ENCODE peak calls at places on chromosome 1, in ten cellular contexts. Q is T-helper 1 cell; O is foreskin fibroblast; U is RWPE1; T is HFF-Myc; A is NCI-H1436 treated with DMSO at 0.1 percent for 48 hours; H is EL; M is left cardiac atrium; G is psoas muscle; F is CD8-positive, alpha-beta T cell. Z is an unnamed sample.

GRCh38 chr1:206723500-206724472 is 39.1 kb downstream of the MAPKAPK2 start:
- DNase-seq in G (peak), M (peak), F (no peak), H (peak), T (no peak), U (peak), Q (no peak), A (no peak), O (peak), Z (peak)

GRCh38 chr1:186775031-186775430 is 53.7 kb upstream of the PLA2G4A start:
- DNase-seq in F (no peak), A (no peak), G (no peak), M (no peak), T (no peak), U (no peak), O (no peak), H (no peak), Q (no peak), Z (no peak)

GRCh38 chr1:154765970-154766369 is 104.1 kb downstream of the KCNN3 start:
- DNase-seq in T (no peak), Q (no peak), A (no peak), U (peak), O (peak), F (no peak), G (no peak), M (no peak), H (peak), Z (peak)

GRCh38 chr1:116393792-116394191 is 20.7 kb downstream of the ATP1A1 start:
- DNase-seq in O (no peak), A (no peak), G (no peak), M (no peak), U (no peak), H (no peak), Q (no peak), T (no peak), F (no peak), Z (no peak)

GRCh38 chr1:111921948-111922347 is 67.5 kb downstream of the KCND3 start:
- DNase-seq in F (no peak), T (no peak), Q (no peak), A (no peak), O (no peak), U (no peak), H (no peak), M (no peak), G (no peak), Z (no peak)

GRCh38 chr1:43844114-43844513 is 89.5 kb upstream of the ARTN start:
- DNase-seq in H (peak), O (peak), G (no peak), M (no peak), Q (no peak), T (no peak), F (no peak), A (no peak), U (no peak), Z (no peak)

GRCh38 chr1:174258148-174258550 is 98.8 kb downstream of the RABGAP1L start:
- DNase-seq in U (peak), H (peak), G (no peak), M (peak), A (no peak), Q (peak), O (peak), F (peak), T (peak), Z (no peak)

GRCh38 chr1:232974971-232975370 is 24.6 kb downstream of the NTPCR start:
- DNase-seq in H (peak), Q (no peak), O (peak), G (no peak), A (no peak), U (no peak), T (no peak), M (no peak), F (no peak), Z (no peak)

GRCh38 chr1:3903141-3904005 is 3.3 kb upstream of the C1orf174 start:
- DNase-seq in F (no peak), H (no peak), A (no peak), O (peak), T (no peak), U (no peak), M (no peak), G (no peak), Q (no peak), Z (no peak)

GRCh38 chr1:110150330-110151174 is at the start of gene SLC6A17:
- DNase-seq in Q (no peak), H (peak), O (peak), U (peak), A (no peak), G (peak), F (no peak), T (no peak), M (peak), Z (no peak)

GRCh38 chr1:82323144-82323543 is 522.4 kb downstream of the ADGRL2 start:
- DNase-seq in F (no peak), G (no peak), T (no peak), Q (no peak), H (no peak), M (no peak), A (no peak), O (no peak), U (no peak), Z (no peak)

GRCh38 chr1:21121764-21122471 is 54.8 kb downstream of the EIF4G3 start:
- DNase-seq in Q (no peak), O (no peak), M (no peak), T (no peak), A (no peak), U (no peak), F (no peak), H (no peak), G (no peak), Z (no peak)

GRCh38 chr1:116871772-116872146 is 38.0 kb upstream of the PTGFRN start:
- DNase-seq in Q (no peak), G (no peak), M (no peak), F (no peak), A (no peak), O (no peak), T (no peak), H (no peak), U (no peak), Z (no peak)

GRCh38 chr1:51299185-51299584 is 31.2 kb downstream of the TTC39A start:
- DNase-seq in F (no peak), Q (no peak), O (no peak), M (no peak), T (no peak), U (no peak), A (no peak), G (no peak), H (no peak), Z (no peak)

GRCh38 chr1:19877821-19878636 is 4.2 kb upstream of the OTUD3 start:
- DNase-seq in G (no peak), Q (no peak), M (no peak), A (no peak), F (no peak), H (no peak), O (peak), T (no peak), U (peak), Z (peak)

GRCh38 chr1:99469641-99470040 is 176.3 kb upstream of the PALMD start:
- DNase-seq in O (peak), U (no peak), H (peak), T (no peak), A (no peak), M (no peak), Q (no peak), F (no peak), G (no peak), Z (no peak)

GRCh38 chr1:94961582-94961981 is 34.7 kb upstream of the CNN3 start:
- DNase-seq in U (no peak), F (no peak), A (no peak), M (no peak), G (no peak), Q (no peak), T (no peak), O (no peak), H (no peak), Z (no peak)

GRCh38 chr1:74160045-74160444 is 37.9 kb downstream of the LRRIQ3 start:
- DNase-seq in G (no peak), T (no peak), M (no peak), H (no peak), U (peak), F (no peak), Q (no peak), O (no peak), A (no peak), Z (no peak)

GRCh38 chr1:18684306-18684705 is 53.7 kb downstream of the PAX7 start:
- DNase-seq in F (no peak), O (no peak), G (no peak), A (no peak), Q (no peak), H (no peak), T (no peak), U (no peak), M (no peak), Z (no peak)

Z was measured in uterus.